ENCODE peak calls at places on chromosome 17, in seven cellular contexts. Y, Q, A, S, X, I and J are unnamed samples.

GRCh38 chr17:56594528-56595418 is 1.3 kb downstream of the NOG start:
- DNase-seq in Y (peak), Q (peak), A (no peak), S (peak), X (peak), I (peak), J (peak)

GRCh38 chr17:81159611-81160265 is 5.6 kb upstream of the PVALEF start:
- DNase-seq in Y (no peak), Q (no peak), A (no peak), S (no peak), X (no peak), I (no peak), J (no peak)

GRCh38 chr17:64682261-64683181 is 20.4 kb upstream of the SMURF2 start:
- DNase-seq in Y (no peak), Q (peak), A (no peak), S (no peak), X (peak), I (peak), J (no peak)

GRCh38 chr17:66468241-66469087 is 166.1 kb downstream of the PRKCA start:
- DNase-seq in Y (no peak), Q (peak), A (no peak), S (no peak), X (peak), I (peak), J (peak)

GRCh38 chr17:61485067-61485775 is 33.0 kb downstream of the TBX4 start:
- DNase-seq in Y (no peak), Q (peak), A (no peak), S (no peak), X (no peak), I (no peak), J (no peak)

GRCh38 chr17:67221062-67221998 is 23.7 kb downstream of the HELZ start:
- DNase-seq in Y (no peak), Q (peak), A (no peak), S (no peak), X (peak), I (peak), J (peak)

GRCh38 chr17:78992542-78993212 is 13.0 kb upstream of the LGALS3BP start:
- DNase-seq in Y (no peak), Q (no peak), A (no peak), S (no peak), X (no peak), I (no peak), J (no peak)

GRCh38 chr17:49823614-49824013 is 24.3 kb downstream of the TAC4 start:
- DNase-seq in Y (no peak), Q (peak), A (no peak), S (no peak), X (no peak), I (peak), J (no peak)

GRCh38 chr17:43979011-43979410 is 25.3 kb upstream of the PYY start:
- DNase-seq in Y (no peak), Q (no peak), A (no peak), S (no peak), X (no peak), I (no peak), J (no peak)

GRCh38 chr17:57408064-57408811 is 151.9 kb downstream of the MSI2 start:
- DNase-seq in Y (no peak), Q (no peak), A (no peak), S (peak), X (no peak), I (peak), J (peak)

GRCh38 chr17:82435601-82436583 is 14.7 kb downstream of the CYBC1 start:
- DNase-seq in Y (no peak), Q (no peak), A (no peak), S (peak), X (no peak), I (no peak), J (no peak)

GRCh38 chr17:50177983-50178834 is 12.4 kb downstream of the SGCA start:
- DNase-seq in Y (no peak), Q (peak), A (peak), S (peak), X (peak), I (peak), J (peak)

GRCh38 chr17:1560582-1561170 is 1.9 kb downstream of the PITPNA start:
- DNase-seq in Y (no peak), Q (no peak), A (no peak), S (no peak), X (no peak), I (peak), J (no peak)

GRCh38 chr17:40963838-40964237 is 2.9 kb downstream of the KRT39 start:
- DNase-seq in Y (no peak), Q (no peak), A (no peak), S (no peak), X (no peak), I (peak), J (peak)
- H2AK5ac ChIP-seq in Y (no peak), Q (no peak), A (no peak), S (no peak), X (no peak), I (no peak), J (no peak)

DNA sequence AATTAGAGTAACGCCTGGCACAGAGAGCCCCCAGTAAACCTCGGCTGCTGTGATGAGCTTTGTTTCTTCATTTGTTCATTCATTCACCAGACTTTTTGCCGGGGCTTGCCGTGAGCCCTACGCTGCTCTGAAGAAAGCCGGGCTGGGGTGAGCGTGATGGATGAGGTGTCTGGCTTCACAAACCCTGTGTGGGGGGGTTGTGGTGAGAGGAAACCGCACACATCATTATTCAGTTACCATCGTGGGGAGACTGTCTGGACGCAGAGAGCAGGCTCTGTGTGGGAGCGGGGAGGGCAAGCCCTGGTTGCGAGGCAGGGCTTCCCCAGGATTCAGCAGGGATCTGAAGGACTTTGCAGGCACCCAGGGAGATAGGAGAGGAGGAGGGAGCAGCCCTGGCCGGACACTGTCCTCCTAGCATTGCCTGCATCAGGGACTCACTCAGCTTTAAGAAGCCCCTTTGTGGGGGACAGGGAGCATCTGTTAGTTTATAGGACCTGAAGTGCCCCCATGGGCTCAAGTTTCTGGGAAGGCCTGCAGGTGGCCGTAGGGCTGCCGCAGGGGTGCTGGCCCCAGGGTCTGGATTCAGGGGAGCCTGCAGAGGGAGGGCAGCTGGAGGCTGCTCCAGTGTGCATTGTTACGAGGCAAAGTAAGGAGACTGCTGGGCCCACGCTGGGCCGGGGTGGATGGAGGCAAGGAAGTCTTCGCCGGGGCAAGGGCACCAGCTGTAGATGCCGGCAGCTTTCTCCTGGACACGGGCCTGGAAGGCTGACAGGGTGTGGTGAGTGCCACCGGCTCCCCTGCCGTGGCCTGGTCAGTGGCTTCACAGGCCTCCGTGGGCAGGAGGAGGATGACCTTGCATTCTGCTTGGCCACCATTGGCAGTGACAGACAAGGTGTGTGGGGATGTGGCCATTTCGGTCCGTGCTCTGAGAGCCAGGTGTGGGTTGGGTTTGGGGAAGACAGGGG is 334.5 kb downstream of the SEC14L1 start:
- DNase-seq in Y (no peak), Q (peak), A (no peak), S (no peak), X (no peak), I (peak), J (no peak)
- H3K18ac ChIP-seq in Y (peak), Q (no peak), A (peak), S (no peak), X (peak), I (peak), J (no peak)

GRCh38 chr17:37770631-37771518 is 26.0 kb upstream of the HNF1B start:
- DNase-seq in Y (peak), Q (peak), A (no peak), S (peak), X (peak), I (peak), J (peak)

GRCh38 chr17:37768438-37768837 is 23.6 kb upstream of the HNF1B start:
- DNase-seq in Y (no peak), Q (no peak), A (no peak), S (no peak), X (no peak), I (no peak), J (no peak)

GRCh38 chr17:37774508-37774907 is 29.6 kb upstream of the HNF1B start:
- DNase-seq in Y (no peak), Q (no peak), A (no peak), S (no peak), X (no peak), I (no peak), J (no peak)

GRCh38 chr17:37769050-37769449 is 24.2 kb upstream of the HNF1B start:
- DNase-seq in Y (no peak), Q (no peak), A (no peak), S (no peak), X (no peak), I (no peak), J (no peak)

GRCh38 chr17:37772982-37773381 is 28.1 kb upstream of the HNF1B start:
- DNase-seq in Y (no peak), Q (no peak), A (no peak), S (no peak), X (no peak), I (no peak), J (no peak)
- H3K4ac ChIP-seq in Y (no peak), Q (no peak), A (no peak), S (no peak), X (no peak), I (no peak), J (no peak)

DNA sequence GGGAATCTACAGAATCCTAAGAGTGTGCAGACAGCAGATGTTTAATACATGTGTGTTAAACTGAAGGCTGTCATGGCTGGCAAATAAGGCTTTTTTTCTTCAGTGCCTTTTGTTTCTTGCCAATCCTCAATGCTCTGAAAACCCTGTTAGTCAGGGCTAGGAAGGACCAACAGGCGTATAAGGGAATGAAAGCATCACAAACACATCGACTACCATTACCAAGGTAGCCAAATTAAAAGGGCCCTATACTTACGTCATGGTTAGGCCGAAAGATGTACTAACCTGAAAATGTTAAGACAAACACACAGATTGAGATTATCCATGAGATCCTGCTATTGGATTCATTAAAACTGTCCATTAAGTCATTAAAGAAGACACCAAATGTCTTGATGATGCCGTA is 13.1 kb downstream of the SLC16A6 start:
- DNase-seq in Y (no peak), Q (no peak), A (no peak), S (no peak), X (no peak), I (no peak), J (peak)
- H2AK5ac ChIP-seq in Y (no peak), Q (no peak), A (no peak), S (no peak), X (no peak), I (no peak), J (no peak)

GRCh38 chr17:40950176-40950575 is 12.7 kb upstream of the KRT23 start:
- DNase-seq in Y (no peak), Q (no peak), A (no peak), S (no peak), X (no peak), I (no peak), J (no peak)
- H3K18ac ChIP-seq in Y (no peak), Q (no peak), A (no peak), S (no peak), X (no peak), I (no peak), J (no peak)

GRCh38 chr17:47927821-47928400 is 13.5 kb upstream of the PNPO start:
- DNase-seq in Y (no peak), Q (no peak), A (no peak), S (no peak), X (no peak), I (no peak), J (no peak)

GRCh38 chr17:47924785-47925676 is 16.3 kb upstream of the PNPO start:
- DNase-seq in Y (no peak), Q (no peak), A (no peak), S (no peak), X (no peak), I (no peak), J (no peak)

GRCh38 chr17:47928415-47928814 is 13.0 kb upstream of the PNPO start:
- DNase-seq in Y (no peak), Q (no peak), A (no peak), S (no peak), X (no peak), I (no peak), J (no peak)

GRCh38 chr17:47929218-47930000 is 12.0 kb upstream of the PNPO start:
- DNase-seq in Y (no peak), Q (no peak), A (no peak), S (no peak), X (no peak), I (no peak), J (no peak)

GRCh38 chr17:47925677-47925987 is 15.7 kb upstream of the PNPO start:
- DNase-seq in Y (no peak), Q (no peak), A (no peak), S (no peak), X (no peak), I (no peak), J (no peak)
- H3K4ac ChIP-seq in Y (no peak), Q (no peak), A (no peak), S (no peak), X (no peak), I (no peak), J (no peak)

GRCh38 chr17:42612013-42612412 is 2.5 kb downstream of the TUBG1 start:
- DNase-seq in Y (no peak), Q (no peak), A (no peak), S (no peak), X (no peak), I (no peak), J (no peak)
- H2AK5ac ChIP-seq in Y (no peak), Q (no peak), A (no peak), S (no peak), X (no peak), I (no peak), J (no peak)

GRCh38 chr17:4788807-4789700 is at the start of gene GLTPD2:
- DNase-seq in Y (peak), Q (no peak), A (no peak), S (peak), X (no peak), I (peak), J (peak)

GRCh38 chr17:4786111-4786491 is at the start of gene VMO1:
- DNase-seq in Y (no peak), Q (no peak), A (no peak), S (peak), X (no peak), I (no peak), J (no peak)

GRCh38 chr17:4788159-4788806 is 481 bp upstream of the GLTPD2 start:
- DNase-seq in Y (no peak), Q (no peak), A (no peak), S (no peak), X (no peak), I (no peak), J (no peak)

GRCh38 chr17:4785311-4786110 is 653 bp downstream of the VMO1 start:
- DNase-seq in Y (no peak), Q (no peak), A (no peak), S (peak), X (no peak), I (no peak), J (no peak)

DNA sequence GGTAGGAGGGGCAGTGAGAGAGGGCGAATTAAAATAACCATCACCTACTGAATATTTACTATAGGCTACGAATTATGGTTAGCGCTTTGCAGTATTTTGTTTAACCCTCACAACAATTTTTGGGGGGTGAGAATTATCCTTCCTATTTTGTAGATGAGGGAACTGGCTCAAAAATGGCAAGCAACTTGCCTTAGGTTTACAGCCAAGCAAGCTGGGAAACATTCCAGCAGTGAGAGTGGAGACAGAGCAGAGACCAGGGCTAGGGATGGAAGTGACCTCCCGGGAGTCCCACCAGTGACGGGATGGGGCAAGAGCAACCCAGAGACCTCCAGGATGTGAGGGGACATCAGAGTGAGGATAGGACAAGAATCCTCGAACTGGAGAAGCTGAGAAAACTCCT is 352 bp upstream of the VMO1 start:
- DNase-seq in Y (no peak), Q (no peak), A (no peak), S (no peak), X (no peak), I (no peak), J (no peak)
- H3K18ac ChIP-seq in Y (no peak), Q (no peak), A (no peak), S (peak), X (no peak), I (no peak), J (no peak)

GRCh38 chr17:229130-229944 is 47.9 kb upstream of the DOC2B start:
- DNase-seq in Y (no peak), Q (peak), A (no peak), S (no peak), X (no peak), I (no peak), J (no peak)
- H3K4ac ChIP-seq in Y (no peak), Q (no peak), A (no peak), S (no peak), X (no peak), I (no peak), J (no peak)

GRCh38 chr17:35788504-35788998 is 6.9 kb downstream of the MMP28 start:
- DNase-seq in Y (no peak), Q (peak), A (no peak), S (no peak), X (no peak), I (peak), J (no peak)
- H2AK5ac ChIP-seq in Y (no peak), Q (no peak), A (no peak), S (no peak), X (no peak), I (no peak), J (no peak)